ENCODE peak calls at places on chromosomes 12 and 14, in ten cellular contexts. One of them, this sample, is unnamed. For H3K4me1, the result is how much of the 10 kb centered on the place peaks cover.

GRCh38 chr12:99810718-99811593 is 163.4 kb downstream of the GARIN6 start:
- DNase-seq in body of pancreas: no peak
- DNase-seq in psoas muscle: no peak
- DNase-seq in GM23338: peak
- DNase-seq in left ventricle myocardium inferior: no peak
- DNase-seq in CD4-positive, alpha-beta memory T cell: no peak
- DNase-seq in neuronal stem cell: no peak
- DNase-seq in CD8-positive, alpha-beta memory T cell: no peak
- DNase-seq in astrocyte: peak
- DNase-seq in kidney: no peak
- DNase-seq in this sample: peak

GRCh38 chr12:131784909-131785762 is 43.1 kb upstream of the MMP17 start:
- DNase-seq in left ventricle myocardium inferior: no peak
- DNase-seq in GM23338: peak
- DNase-seq in astrocyte: peak
- DNase-seq in CD8-positive, alpha-beta memory T cell: no peak
- DNase-seq in neuronal stem cell: no peak
- DNase-seq in kidney: peak
- DNase-seq in CD4-positive, alpha-beta memory T cell: no peak
- DNase-seq in body of pancreas: no peak
- DNase-seq in psoas muscle: no peak
- DNase-seq in this sample: no peak

GRCh38 chr12:19005257-19005801 is 124.2 kb upstream of the PLEKHA5 start:
- DNase-seq in left ventricle myocardium inferior: no peak
- DNase-seq in CD8-positive, alpha-beta memory T cell: no peak
- DNase-seq in CD4-positive, alpha-beta memory T cell: no peak
- DNase-seq in astrocyte: no peak
- DNase-seq in kidney: no peak
- DNase-seq in body of pancreas: no peak
- DNase-seq in neuronal stem cell: no peak
- DNase-seq in psoas muscle: no peak
- DNase-seq in GM23338: peak
- DNase-seq in this sample: no peak

GRCh38 chr14:55600784-55601561 is 21.0 kb downstream of the KTN1 start:
- DNase-seq in astrocyte: peak
- DNase-seq in CD8-positive, alpha-beta memory T cell: no peak
- DNase-seq in psoas muscle: no peak
- DNase-seq in left ventricle myocardium inferior: no peak
- DNase-seq in neuronal stem cell: no peak
- DNase-seq in body of pancreas: no peak
- DNase-seq in kidney: no peak
- DNase-seq in CD4-positive, alpha-beta memory T cell: no peak
- DNase-seq in GM23338: no peak
- DNase-seq in this sample: peak

GRCh38 chr14:101223561-101224162 is 320.1 kb upstream of the RTL1 start:
- DNase-seq in CD8-positive, alpha-beta memory T cell: no peak
- DNase-seq in psoas muscle: no peak
- DNase-seq in CD4-positive, alpha-beta memory T cell: no peak
- DNase-seq in left ventricle myocardium inferior: no peak
- DNase-seq in astrocyte: no peak
- DNase-seq in kidney: no peak
- DNase-seq in neuronal stem cell: no peak
- DNase-seq in body of pancreas: no peak
- DNase-seq in GM23338: no peak
- DNase-seq in this sample: no peak

GRCh38 chr14:90487462-90487861 is 90.6 kb downstream of the CALM1 start:
- DNase-seq in left ventricle myocardium inferior: no peak
- DNase-seq in astrocyte: no peak
- DNase-seq in body of pancreas: no peak
- DNase-seq in CD8-positive, alpha-beta memory T cell: no peak
- DNase-seq in psoas muscle: no peak
- DNase-seq in CD4-positive, alpha-beta memory T cell: no peak
- DNase-seq in neuronal stem cell: no peak
- DNase-seq in GM23338: no peak
- DNase-seq in kidney: no peak
- DNase-seq in this sample: no peak

GRCh38 chr14:89533761-89534160 is 116.7 kb upstream of the FOXN3 start:
- DNase-seq in psoas muscle: no peak
- DNase-seq in kidney: no peak
- DNase-seq in GM23338: no peak
- DNase-seq in CD4-positive, alpha-beta memory T cell: no peak
- DNase-seq in neuronal stem cell: no peak
- DNase-seq in astrocyte: no peak
- DNase-seq in body of pancreas: no peak
- DNase-seq in CD8-positive, alpha-beta memory T cell: no peak
- DNase-seq in left ventricle myocardium inferior: no peak
- DNase-seq in this sample: no peak

GRCh38 chr12:49622501-49623141 is 740 bp upstream of the PRPF40B start:
- DNase-seq in CD4-positive, alpha-beta memory T cell: peak
- DNase-seq in GM23338: peak
- DNase-seq in body of pancreas: peak
- DNase-seq in CD8-positive, alpha-beta memory T cell: peak
- DNase-seq in astrocyte: no peak
- DNase-seq in psoas muscle: no peak
- DNase-seq in kidney: peak
- DNase-seq in left ventricle myocardium inferior: no peak
- DNase-seq in neuronal stem cell: no peak
- DNase-seq in this sample: peak

GRCh38 chr12:132438139-132438700 is 51.7 kb upstream of the FBRSL1 start:
- DNase-seq in CD8-positive, alpha-beta memory T cell: no peak
- DNase-seq in body of pancreas: no peak
- DNase-seq in astrocyte: no peak
- DNase-seq in psoas muscle: no peak
- DNase-seq in GM23338: no peak
- DNase-seq in kidney: no peak
- DNase-seq in left ventricle myocardium inferior: no peak
- DNase-seq in CD4-positive, alpha-beta memory T cell: no peak
- DNase-seq in neuronal stem cell: no peak
- DNase-seq in this sample: no peak

GRCh38 chr12:124392991-124393790 is 98.3 kb downstream of the RFLNA start:
- DNase-seq in CD4-positive, alpha-beta memory T cell: no peak
- DNase-seq in CD8-positive, alpha-beta memory T cell: no peak
- DNase-seq in left ventricle myocardium inferior: peak
- DNase-seq in body of pancreas: peak
- DNase-seq in GM23338: no peak
- DNase-seq in astrocyte: peak
- DNase-seq in psoas muscle: peak
- DNase-seq in neuronal stem cell: no peak
- DNase-seq in kidney: peak
- DNase-seq in this sample: no peak

GRCh38 chr14:53947452-53948180 is 9.0 kb downstream of the BMP4 start:
- DNase-seq in astrocyte: peak
- DNase-seq in CD4-positive, alpha-beta memory T cell: no peak
- DNase-seq in kidney: no peak
- DNase-seq in psoas muscle: no peak
- DNase-seq in neuronal stem cell: no peak
- DNase-seq in CD8-positive, alpha-beta memory T cell: no peak
- DNase-seq in left ventricle myocardium inferior: no peak
- DNase-seq in body of pancreas: no peak
- DNase-seq in GM23338: no peak
- DNase-seq in this sample: no peak

DNA sequence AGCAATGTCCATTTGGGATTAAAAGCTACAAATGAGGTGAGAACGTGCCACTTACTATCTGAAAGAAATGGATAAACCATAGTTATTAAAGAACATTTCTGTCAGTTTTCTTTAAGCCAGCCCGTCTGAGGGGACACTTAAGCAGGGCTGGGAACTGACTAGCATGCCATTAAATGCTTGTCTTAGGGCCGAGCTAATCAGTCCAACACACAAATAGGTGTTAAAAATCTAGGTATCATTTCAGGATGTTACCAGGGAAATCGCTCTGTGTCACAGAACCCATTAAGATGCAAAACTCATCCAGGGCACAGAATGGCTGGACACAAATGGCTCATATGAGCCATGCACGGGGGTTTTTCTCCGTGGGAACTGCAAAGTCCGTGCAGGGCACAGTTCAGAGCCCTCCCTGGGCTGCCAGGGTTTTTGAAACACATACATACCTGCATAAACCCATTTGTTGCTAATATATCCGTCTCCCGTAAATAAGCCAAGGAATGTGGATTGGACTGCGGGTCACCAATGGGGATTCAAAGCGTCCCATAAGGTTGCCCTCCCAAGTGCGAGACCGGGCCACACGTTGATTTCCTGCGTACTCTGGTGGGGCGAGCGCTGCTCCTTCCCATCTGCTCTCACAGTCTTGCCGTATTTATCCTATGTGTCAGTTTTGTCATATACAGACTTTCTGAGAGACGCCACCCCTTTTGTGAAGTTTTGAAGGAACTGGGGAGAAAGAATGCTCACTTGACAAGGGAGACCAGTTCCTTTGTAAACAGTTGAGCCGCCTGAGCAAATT is 5.4 kb upstream of the GSC start:
- DNase-seq in left ventricle myocardium inferior: no peak
- DNase-seq in psoas muscle: no peak
- DNase-seq in kidney: peak
- DNase-seq in CD4-positive, alpha-beta memory T cell: no peak
- DNase-seq in neuronal stem cell: no peak
- DNase-seq in astrocyte: no peak
- DNase-seq in GM23338: peak
- DNase-seq in CD8-positive, alpha-beta memory T cell: no peak
- DNase-seq in body of pancreas: no peak
- DNase-seq in this sample: no peak
- H3K4me1 ChIP-seq in left ventricle myocardium inferior: under half
- H3K4me1 ChIP-seq in psoas muscle: under half
- H3K4me1 ChIP-seq in kidney: under half
- H3K4me1 ChIP-seq in CD4-positive, alpha-beta memory T cell: under half
- H3K4me1 ChIP-seq in neuronal stem cell: under half
- H3K4me1 ChIP-seq in astrocyte: under half
- H3K4me1 ChIP-seq in GM23338: half or more
- H3K4me1 ChIP-seq in CD8-positive, alpha-beta memory T cell: under half
- H3K4me1 ChIP-seq in body of pancreas: under half
- H3K4me1 ChIP-seq in this sample: under half

GRCh38 chr12:54286042-54286931 is 5.8 kb downstream of the HNRNPA1 start:
- DNase-seq in psoas muscle: no peak
- DNase-seq in CD4-positive, alpha-beta memory T cell: no peak
- DNase-seq in GM23338: peak
- DNase-seq in kidney: no peak
- DNase-seq in body of pancreas: no peak
- DNase-seq in neuronal stem cell: no peak
- DNase-seq in astrocyte: no peak
- DNase-seq in CD8-positive, alpha-beta memory T cell: no peak
- DNase-seq in left ventricle myocardium inferior: no peak
- DNase-seq in this sample: peak

GRCh38 chr12:54280401-54281260 is at the start of gene HNRNPA1:
- DNase-seq in neuronal stem cell: peak
- DNase-seq in psoas muscle: peak
- DNase-seq in kidney: peak
- DNase-seq in astrocyte: peak
- DNase-seq in left ventricle myocardium inferior: peak
- DNase-seq in CD8-positive, alpha-beta memory T cell: peak
- DNase-seq in CD4-positive, alpha-beta memory T cell: peak
- DNase-seq in GM23338: peak
- DNase-seq in body of pancreas: peak
- DNase-seq in this sample: peak

GRCh38 chr12:54287316-54288157 is 7.0 kb downstream of the HNRNPA1 start:
- DNase-seq in left ventricle myocardium inferior: no peak
- DNase-seq in psoas muscle: no peak
- DNase-seq in astrocyte: no peak
- DNase-seq in neuronal stem cell: no peak
- DNase-seq in GM23338: peak
- DNase-seq in CD4-positive, alpha-beta memory T cell: no peak
- DNase-seq in CD8-positive, alpha-beta memory T cell: no peak
- DNase-seq in kidney: peak
- DNase-seq in body of pancreas: no peak
- DNase-seq in this sample: no peak

GRCh38 chr12:54282949-54283593 is 2.5 kb downstream of the HNRNPA1 start:
- DNase-seq in astrocyte: no peak
- DNase-seq in body of pancreas: no peak
- DNase-seq in kidney: no peak
- DNase-seq in left ventricle myocardium inferior: peak
- DNase-seq in neuronal stem cell: no peak
- DNase-seq in GM23338: no peak
- DNase-seq in CD4-positive, alpha-beta memory T cell: no peak
- DNase-seq in psoas muscle: no peak
- DNase-seq in CD8-positive, alpha-beta memory T cell: no peak
- DNase-seq in this sample: no peak

DNA sequence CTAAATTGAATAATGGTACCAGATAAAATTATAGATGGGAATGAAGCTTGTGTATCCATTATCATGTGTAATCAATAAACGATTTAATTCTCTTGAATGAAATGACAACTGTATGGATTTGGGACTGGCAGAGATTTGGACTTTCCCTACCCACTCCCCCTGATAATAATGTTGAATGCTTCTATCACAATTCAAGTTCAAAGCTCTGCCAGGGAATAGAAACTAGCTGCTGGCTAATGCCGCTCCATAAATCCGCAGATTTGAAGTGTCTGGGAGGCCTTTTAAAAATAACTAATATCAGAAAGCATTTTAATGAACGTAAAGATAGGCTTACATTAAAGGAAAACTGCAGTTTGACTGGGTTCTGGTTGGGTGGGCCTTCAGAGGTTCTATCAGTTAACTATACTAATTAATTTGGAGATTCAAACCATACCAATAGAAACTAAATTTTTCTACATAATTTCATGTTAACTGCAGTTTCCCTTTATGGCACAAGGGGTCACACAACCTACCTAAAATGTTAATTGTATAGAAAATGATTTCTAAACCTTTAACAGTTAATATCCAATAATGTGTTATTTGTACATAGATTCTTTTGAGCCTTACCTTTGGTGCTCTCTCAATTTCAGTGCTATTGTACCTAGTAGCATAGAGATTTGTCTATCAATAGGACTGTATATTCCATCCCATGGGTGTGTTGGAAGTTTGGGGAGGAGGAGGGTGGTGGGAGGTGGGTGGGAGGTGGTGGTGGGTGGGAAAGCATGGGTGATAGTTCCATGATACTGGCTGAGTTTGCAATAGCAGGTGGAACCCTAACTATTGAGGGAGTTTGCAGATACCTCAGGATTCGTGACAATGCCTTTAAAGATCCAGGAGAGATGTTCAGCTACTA is 4.9 kb downstream of the HNRNPA1 start:
- DNase-seq in neuronal stem cell: no peak
- DNase-seq in left ventricle myocardium inferior: no peak
- DNase-seq in CD8-positive, alpha-beta memory T cell: no peak
- DNase-seq in GM23338: no peak
- DNase-seq in kidney: no peak
- DNase-seq in psoas muscle: no peak
- DNase-seq in CD4-positive, alpha-beta memory T cell: no peak
- DNase-seq in astrocyte: no peak
- DNase-seq in body of pancreas: no peak
- DNase-seq in this sample: no peak
- H3K4me3 ChIP-seq in neuronal stem cell: no peak
- H3K4me3 ChIP-seq in left ventricle myocardium inferior: peak
- H3K4me3 ChIP-seq in CD8-positive, alpha-beta memory T cell: no peak
- H3K4me3 ChIP-seq in GM23338: no peak
- H3K4me3 ChIP-seq in kidney: no peak
- H3K4me3 ChIP-seq in psoas muscle: peak
- H3K4me3 ChIP-seq in CD4-positive, alpha-beta memory T cell: no peak
- H3K4me3 ChIP-seq in astrocyte: no peak
- H3K4me3 ChIP-seq in body of pancreas: no peak
- H3K4me3 ChIP-seq in this sample: no peak

GRCh38 chr12:4274960-4275868 is 1.7 kb downstream of the CCND2 start:
- DNase-seq in psoas muscle: no peak
- DNase-seq in GM23338: peak
- DNase-seq in CD8-positive, alpha-beta memory T cell: no peak
- DNase-seq in neuronal stem cell: no peak
- DNase-seq in CD4-positive, alpha-beta memory T cell: peak
- DNase-seq in astrocyte: no peak
- DNase-seq in body of pancreas: no peak
- DNase-seq in kidney: no peak
- DNase-seq in left ventricle myocardium inferior: no peak
- DNase-seq in this sample: peak
- H3K4me1 ChIP-seq in psoas muscle: under half
- H3K4me1 ChIP-seq in GM23338: under half
- H3K4me1 ChIP-seq in CD8-positive, alpha-beta memory T cell: under half
- H3K4me1 ChIP-seq in neuronal stem cell: under half
- H3K4me1 ChIP-seq in CD4-positive, alpha-beta memory T cell: half or more
- H3K4me1 ChIP-seq in astrocyte: under half
- H3K4me1 ChIP-seq in body of pancreas: half or more
- H3K4me1 ChIP-seq in kidney: under half
- H3K4me1 ChIP-seq in left ventricle myocardium inferior: half or more
- H3K4me1 ChIP-seq in this sample: under half

GRCh38 chr14:23478109-23478698 is 8.7 kb downstream of the NGDN start:
- DNase-seq in kidney: no peak
- DNase-seq in GM23338: peak
- DNase-seq in neuronal stem cell: no peak
- DNase-seq in CD4-positive, alpha-beta memory T cell: peak
- DNase-seq in CD8-positive, alpha-beta memory T cell: peak
- DNase-seq in left ventricle myocardium inferior: peak
- DNase-seq in astrocyte: peak
- DNase-seq in psoas muscle: peak
- DNase-seq in body of pancreas: peak
- DNase-seq in this sample: peak
- H3K4me3 ChIP-seq in kidney: no peak
- H3K4me3 ChIP-seq in GM23338: no peak
- H3K4me3 ChIP-seq in neuronal stem cell: no peak
- H3K4me3 ChIP-seq in CD4-positive, alpha-beta memory T cell: no peak
- H3K4me3 ChIP-seq in CD8-positive, alpha-beta memory T cell: no peak
- H3K4me3 ChIP-seq in left ventricle myocardium inferior: no peak
- H3K4me3 ChIP-seq in astrocyte: no peak
- H3K4me3 ChIP-seq in psoas muscle: no peak
- H3K4me3 ChIP-seq in body of pancreas: no peak
- H3K4me3 ChIP-seq in this sample: no peak

This sample was measured in mammary epithelial cell.